ENCODE peak calls at places on chromosome 13, in seven cellular contexts. One of them, this sample, is unnamed.
A peak's percentile ranks its signal among the peaks of the same experiment; 100 is the strongest.

GRCh38 chr13:102881819-102882686 is 36.2 kb downstream of the ERCC5 start:
- DNase-seq in GM12878: no peak
- DNase-seq in suprapubic skin: no peak
- DNase-seq in K562: no peak
- DNase-seq in IMR-90: no peak
- DNase-seq in astrocyte of the spinal cord: no peak
- DNase-seq in thoracic aorta: no peak
- DNase-seq in this sample: no peak

GRCh38 chr13:101709952-101710351 is 257.5 kb downstream of the ITGBL1 start:
- DNase-seq in suprapubic skin: no peak
- DNase-seq in thoracic aorta: no peak
- DNase-seq in K562: no peak
- DNase-seq in IMR-90: no peak
- DNase-seq in astrocyte of the spinal cord: no peak
- DNase-seq in GM12878: no peak
- DNase-seq in this sample: no peak

GRCh38 chr13:98273824-98274786 is 97.0 kb upstream of the RNF113B start:
- DNase-seq in IMR-90: peak; percentile 40
- DNase-seq in K562: no peak
- DNase-seq in GM12878: no peak
- DNase-seq in suprapubic skin: no peak
- DNase-seq in thoracic aorta: no peak
- DNase-seq in astrocyte of the spinal cord: peak; percentile 35
- DNase-seq in this sample: no peak

GRCh38 chr13:23020246-23020843 is 160.4 kb upstream of the SGCG start:
- DNase-seq in astrocyte of the spinal cord: peak; percentile 61
- DNase-seq in GM12878: peak; percentile 34
- DNase-seq in suprapubic skin: no peak
- DNase-seq in IMR-90: peak; percentile 57
- DNase-seq in thoracic aorta: no peak
- DNase-seq in K562: peak; percentile 19
- DNase-seq in this sample: peak; percentile 74

GRCh38 chr13:100394005-100394695 is 194.4 kb downstream of the GGACT start:
- DNase-seq in thoracic aorta: no peak
- DNase-seq in GM12878: peak; percentile 51
- DNase-seq in IMR-90: peak; percentile 92
- DNase-seq in K562: no peak
- DNase-seq in suprapubic skin: no peak
- DNase-seq in astrocyte of the spinal cord: peak; percentile 95
- DNase-seq in this sample: peak; percentile 91

GRCh38 chr13:43203781-43204180 is 180.4 kb downstream of the DNAJC15 start:
- DNase-seq in IMR-90: no peak
- DNase-seq in K562: no peak
- DNase-seq in GM12878: no peak
- DNase-seq in astrocyte of the spinal cord: no peak
- DNase-seq in thoracic aorta: no peak
- DNase-seq in suprapubic skin: no peak
- DNase-seq in this sample: no peak

GRCh38 chr13:20340136-20340758 is 108.1 kb upstream of the GJB6 start:
- DNase-seq in IMR-90: no peak
- DNase-seq in astrocyte of the spinal cord: no peak
- DNase-seq in suprapubic skin: no peak
- DNase-seq in thoracic aorta: no peak
- DNase-seq in K562: no peak
- DNase-seq in GM12878: no peak
- DNase-seq in this sample: no peak

GRCh38 chr13:79709526-79709925 is 228.6 kb downstream of the NDFIP2 start:
- DNase-seq in K562: no peak
- DNase-seq in IMR-90: peak; percentile 13
- DNase-seq in astrocyte of the spinal cord: peak; percentile 34
- DNase-seq in thoracic aorta: no peak
- DNase-seq in GM12878: no peak
- DNase-seq in suprapubic skin: no peak
- DNase-seq in this sample: no peak

GRCh38 chr13:35475131-35475959 is 1.1 kb downstream of the MAB21L1 start:
- DNase-seq in thoracic aorta: no peak
- DNase-seq in suprapubic skin: no peak
- DNase-seq in K562: no peak
- DNase-seq in IMR-90: peak; percentile 16
- DNase-seq in GM12878: no peak
- DNase-seq in astrocyte of the spinal cord: peak; percentile 49
- DNase-seq in this sample: peak; percentile 44

GRCh38 chr13:21798181-21798580 is 127.3 kb downstream of the FGF9 start:
- DNase-seq in thoracic aorta: no peak
- DNase-seq in suprapubic skin: no peak
- DNase-seq in K562: no peak
- DNase-seq in astrocyte of the spinal cord: no peak
- DNase-seq in GM12878: no peak
- DNase-seq in IMR-90: no peak
- DNase-seq in this sample: no peak

GRCh38 chr13:99993660-99994455 is 12.3 kb downstream of the ZIC2 start:
- DNase-seq in K562: no peak
- DNase-seq in IMR-90: no peak
- DNase-seq in suprapubic skin: no peak
- DNase-seq in GM12878: no peak
- DNase-seq in thoracic aorta: no peak
- DNase-seq in astrocyte of the spinal cord: peak; percentile 54
- DNase-seq in this sample: no peak

GRCh38 chr13:112652512-112653458 is 37.1 kb upstream of the ATP11A start:
- DNase-seq in IMR-90: no peak
- DNase-seq in thoracic aorta: no peak
- DNase-seq in K562: no peak
- DNase-seq in GM12878: no peak
- DNase-seq in suprapubic skin: no peak
- DNase-seq in astrocyte of the spinal cord: no peak
- DNase-seq in this sample: no peak

GRCh38 chr13:79593121-79593520 is 112.2 kb downstream of the NDFIP2 start:
- DNase-seq in astrocyte of the spinal cord: no peak
- DNase-seq in thoracic aorta: no peak
- DNase-seq in K562: no peak
- DNase-seq in suprapubic skin: no peak
- DNase-seq in GM12878: no peak
- DNase-seq in IMR-90: no peak
- DNase-seq in this sample: no peak

GRCh38 chr13:49821216-49821820 is 28.8 kb upstream of the KPNA3 start:
- DNase-seq in astrocyte of the spinal cord: no peak
- DNase-seq in suprapubic skin: no peak
- DNase-seq in thoracic aorta: no peak
- DNase-seq in IMR-90: no peak
- DNase-seq in GM12878: no peak
- DNase-seq in K562: no peak
- DNase-seq in this sample: peak; percentile 19
- TF ChIP-seq CTCF in astrocyte of the spinal cord: no peak
- TF ChIP-seq CTCF in suprapubic skin: no peak
- TF ChIP-seq CTCF in thoracic aorta: no peak
- TF ChIP-seq CTCF in IMR-90: no peak
- TF ChIP-seq CTCF in GM12878: peak; percentile 14
- TF ChIP-seq CTCF in K562: peak; percentile 55
- TF ChIP-seq CTCF in this sample: no peak

GRCh38 chr13:71285700-71286099 is 581.3 kb downstream of the DACH1 start:
- DNase-seq in astrocyte of the spinal cord: no peak
- DNase-seq in suprapubic skin: no peak
- DNase-seq in IMR-90: no peak
- DNase-seq in GM12878: no peak
- DNase-seq in thoracic aorta: no peak
- DNase-seq in K562: no peak
- DNase-seq in this sample: peak; percentile 47

DNA sequence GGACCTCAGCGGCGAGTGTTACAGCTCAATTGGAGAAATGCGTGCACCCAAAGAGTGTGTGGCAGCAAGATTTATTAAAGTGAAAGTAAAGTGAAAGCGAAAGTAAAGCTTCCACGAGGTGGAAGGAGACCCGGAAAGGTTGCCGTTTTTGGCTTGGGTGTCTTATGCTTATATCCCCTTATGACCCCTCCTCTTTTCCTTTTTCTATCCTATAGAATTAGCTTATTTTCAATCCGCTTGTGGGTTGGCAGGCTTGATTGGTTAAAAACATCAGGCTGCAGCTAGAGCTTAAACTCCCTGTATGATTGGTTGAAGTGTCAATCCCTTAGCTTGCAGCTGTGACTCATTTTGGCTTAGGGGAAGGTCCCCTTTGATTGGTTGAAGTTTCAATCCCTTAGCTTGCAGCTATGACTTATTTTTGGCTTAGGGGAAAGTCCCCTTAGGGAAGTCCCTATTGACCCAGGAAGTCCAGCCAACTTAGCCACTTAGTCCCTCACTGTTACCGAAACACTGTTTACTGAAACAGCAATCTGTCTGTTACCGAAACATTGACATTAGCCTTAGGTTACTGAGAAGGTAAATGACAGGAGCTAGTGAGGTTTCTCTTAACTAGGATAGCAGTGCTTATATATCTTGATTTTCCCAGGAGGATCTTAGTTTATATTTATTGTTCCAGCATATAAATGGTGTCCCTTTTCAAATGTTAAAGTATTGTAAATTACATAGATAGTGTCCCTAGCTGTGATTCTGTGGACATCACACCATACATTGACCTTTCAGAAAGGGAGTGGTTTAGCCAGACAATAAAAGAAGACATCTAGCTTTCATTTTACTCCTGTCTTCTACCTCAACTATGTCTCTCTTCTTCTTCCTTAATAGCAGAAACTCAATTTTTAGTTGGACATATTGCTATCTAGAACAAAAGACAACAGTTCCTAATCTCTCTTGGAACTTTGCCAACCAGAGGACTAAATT is 575.8 kb downstream of the DACH1 start:
- DNase-seq in IMR-90: peak; percentile 1
- DNase-seq in GM12878: peak; percentile 71
- DNase-seq in thoracic aorta: no peak
- DNase-seq in K562: no peak
- DNase-seq in suprapubic skin: no peak
- DNase-seq in astrocyte of the spinal cord: no peak
- DNase-seq in this sample: peak; percentile 88
- H3K4me3 ChIP-seq in IMR-90: no peak overlapping the region
- H3K4me3 ChIP-seq in GM12878: no peak overlapping the region
- H3K4me3 ChIP-seq in thoracic aorta: peak overlapping the region; percentile 74
- H3K4me3 ChIP-seq in K562: peak overlapping the region; percentile 21
- H3K4me3 ChIP-seq in suprapubic skin: peak overlapping the region; percentile 47
- H3K4me3 ChIP-seq in astrocyte of the spinal cord: no peak overlapping the region
- H3K4me3 ChIP-seq in this sample: no peak overlapping the region

GRCh38 chr13:59681630-59682311 is 482.0 kb downstream of the DIAPH3 start:
- DNase-seq in astrocyte of the spinal cord: no peak
- DNase-seq in GM12878: no peak
- DNase-seq in IMR-90: no peak
- DNase-seq in thoracic aorta: no peak
- DNase-seq in K562: no peak
- DNase-seq in suprapubic skin: no peak
- DNase-seq in this sample: no peak

GRCh38 chr13:59677966-59678814 is 485.5 kb downstream of the DIAPH3 start:
- DNase-seq in IMR-90: peak; percentile 72
- DNase-seq in thoracic aorta: no peak
- DNase-seq in suprapubic skin: no peak
- DNase-seq in astrocyte of the spinal cord: peak; percentile 71
- DNase-seq in K562: peak; percentile 23
- DNase-seq in GM12878: no peak
- DNase-seq in this sample: peak; percentile 59

GRCh38 chr13:59679239-59679638 is 484.5 kb downstream of the DIAPH3 start:
- DNase-seq in K562: no peak
- DNase-seq in thoracic aorta: no peak
- DNase-seq in GM12878: no peak
- DNase-seq in astrocyte of the spinal cord: no peak
- DNase-seq in suprapubic skin: no peak
- DNase-seq in IMR-90: no peak
- DNase-seq in this sample: no peak

GRCh38 chr13:59677430-59677829 is 486.3 kb downstream of the DIAPH3 start:
- DNase-seq in IMR-90: no peak
- DNase-seq in suprapubic skin: no peak
- DNase-seq in thoracic aorta: no peak
- DNase-seq in K562: no peak
- DNase-seq in GM12878: no peak
- DNase-seq in astrocyte of the spinal cord: no peak
- DNase-seq in this sample: no peak

GRCh38 chr13:59680429-59681024 is 483.2 kb downstream of the DIAPH3 start:
- DNase-seq in K562: peak; percentile 4
- DNase-seq in IMR-90: peak; percentile 33
- DNase-seq in astrocyte of the spinal cord: peak; percentile 34
- DNase-seq in GM12878: no peak
- DNase-seq in thoracic aorta: no peak
- DNase-seq in suprapubic skin: no peak
- DNase-seq in this sample: peak; percentile 37
- TF ChIP-seq CTCF in K562: peak; percentile 28
- TF ChIP-seq CTCF in IMR-90: peak; percentile 76
- TF ChIP-seq CTCF in astrocyte of the spinal cord: peak; percentile 71
- TF ChIP-seq CTCF in GM12878: peak; percentile 61
- TF ChIP-seq CTCF in thoracic aorta: peak; percentile 43
- TF ChIP-seq CTCF in suprapubic skin: no peak
- TF ChIP-seq CTCF in this sample: peak; percentile 63

DNA sequence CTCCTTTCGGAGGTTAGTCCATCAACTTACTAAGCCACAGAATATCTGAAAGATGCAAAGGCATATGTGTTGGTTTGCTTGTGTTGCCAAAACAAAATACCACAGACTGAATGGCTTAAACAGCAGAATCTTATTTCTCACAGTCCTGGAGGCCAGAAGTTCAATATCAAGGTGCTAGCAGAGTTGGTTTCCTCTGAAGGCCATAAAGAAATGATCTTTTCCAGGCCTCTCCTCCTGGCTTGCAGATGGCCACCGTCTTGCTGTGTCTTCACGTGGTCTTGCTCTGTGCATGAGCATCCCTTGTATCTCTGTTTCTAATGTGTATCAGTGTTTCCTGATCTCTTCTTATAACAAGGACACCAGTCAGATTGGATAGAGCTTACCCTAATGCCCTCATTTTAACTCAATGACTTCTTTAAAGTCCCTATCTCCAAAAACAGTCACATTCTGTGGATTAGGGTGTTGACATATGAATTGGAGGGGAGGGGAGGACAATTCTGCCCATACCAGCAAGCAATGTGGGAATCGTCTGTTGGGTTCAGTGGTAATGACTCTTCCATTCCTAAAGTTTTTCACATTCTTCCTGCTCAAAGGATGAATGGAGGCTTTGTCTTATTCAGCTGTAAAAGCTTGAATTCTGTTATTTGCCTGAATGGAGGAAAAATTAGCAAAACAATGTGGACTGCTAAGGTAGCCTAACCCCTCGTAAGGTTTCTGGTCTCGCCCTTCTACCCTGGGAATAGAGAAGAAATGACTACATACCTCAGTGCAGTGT is 715.7 kb downstream of the DIAPH3 start:
- DNase-seq in thoracic aorta: no peak
- DNase-seq in IMR-90: peak; percentile 75
- DNase-seq in suprapubic skin: no peak
- DNase-seq in GM12878: no peak
- DNase-seq in astrocyte of the spinal cord: peak; percentile 79
- DNase-seq in K562: no peak
- DNase-seq in this sample: no peak
- H3K4me3 ChIP-seq in thoracic aorta: no peak overlapping the region
- H3K4me3 ChIP-seq in IMR-90: no peak overlapping the region
- H3K4me3 ChIP-seq in suprapubic skin: no peak overlapping the region
- H3K4me3 ChIP-seq in GM12878: no peak overlapping the region
- H3K4me3 ChIP-seq in astrocyte of the spinal cord: no peak overlapping the region
- H3K4me3 ChIP-seq in K562: no peak overlapping the region
- H3K4me3 ChIP-seq in this sample: no peak overlapping the region

DNA sequence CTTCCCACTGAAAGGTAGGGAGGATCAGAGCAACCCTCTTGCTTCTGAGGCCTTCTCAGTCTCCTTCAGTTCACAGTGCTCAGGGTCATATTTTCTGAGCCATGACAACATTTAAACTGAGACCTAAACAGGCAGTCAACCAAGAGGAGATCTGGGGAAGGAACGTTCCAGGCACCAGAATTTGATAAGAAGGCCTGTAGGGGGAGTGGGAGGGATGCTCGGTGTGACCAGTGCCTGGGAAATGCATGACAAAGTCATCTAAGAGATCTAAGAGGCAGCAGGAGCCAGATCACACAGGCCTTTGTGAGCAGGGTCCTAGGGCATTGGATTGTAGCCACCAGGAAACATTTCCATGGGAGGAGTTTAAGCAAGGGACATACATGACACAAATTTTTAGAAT is 71.6 kb downstream of the SHISA2 start:
- DNase-seq in IMR-90: peak; percentile 3
- DNase-seq in thoracic aorta: no peak
- DNase-seq in astrocyte of the spinal cord: no peak
- DNase-seq in suprapubic skin: no peak
- DNase-seq in K562: no peak
- DNase-seq in GM12878: no peak
- DNase-seq in this sample: no peak
- TF ChIP-seq CTCF in IMR-90: no peak
- TF ChIP-seq CTCF in thoracic aorta: peak; percentile 8
- TF ChIP-seq CTCF in astrocyte of the spinal cord: peak; percentile 51
- TF ChIP-seq CTCF in suprapubic skin: no peak
- TF ChIP-seq CTCF in K562: no peak
- TF ChIP-seq CTCF in GM12878: no peak
- TF ChIP-seq CTCF in this sample: peak; percentile 2

This sample was measured in GM12865.